ENCODE peak calls at places on chromosomes 1 and 21, in ten cellular contexts. E, D, O, B, Z, M, C, I, Y and W are unnamed samples.

GRCh38 chr1:182350839-182351238 is 40.8 kb downstream of the GLUL start:
- DNase-seq in M (no peak), Y (no peak), E (no peak), C (no peak), D (no peak), Z (no peak), I (no peak), O (peak), B (no peak), W (no peak)

GRCh38 chr21:37974081-37974480 is 57.8 kb upstream of the KCNJ6 start:
- DNase-seq in B (no peak), I (no peak), E (no peak), M (no peak), D (no peak), Z (no peak), Y (no peak), O (peak), C (no peak), W (peak)

GRCh38 chr1:156533568-156534220 is 33.1 kb upstream of the MEF2D start:
- DNase-seq in E (no peak), I (no peak), M (no peak), B (no peak), O (no peak), C (no peak), Y (no peak), D (no peak), Z (no peak), W (no peak)

GRCh38 chr1:77489910-77490309 is 192.5 kb downstream of the ZZZ3 start:
- DNase-seq in E (no peak), B (no peak), C (no peak), O (peak), Y (no peak), Z (no peak), I (no peak), D (no peak), M (no peak), W (peak)

GRCh38 chr1:11713095-11713494 is 21.6 kb downstream of the DRAXIN start:
- DNase-seq in O (no peak), Z (no peak), M (no peak), Y (no peak), I (no peak), D (no peak), C (no peak), E (no peak), B (no peak), W (no peak)

GRCh38 chr1:245549981-245550701 is 395.4 kb downstream of the KIF26B start:
- DNase-seq in E (no peak), I (no peak), Y (no peak), O (no peak), D (no peak), C (no peak), Z (no peak), M (no peak), B (peak), W (no peak)

GRCh38 chr1:165383067-165383466 is 26.6 kb upstream of the LMX1A start:
- DNase-seq in E (no peak), D (no peak), O (peak), M (peak), I (no peak), C (no peak), B (no peak), Y (no peak), Z (no peak), W (peak)

GRCh38 chr1:35398739-35399138 is 130.2 kb downstream of the ZMYM4 start:
- DNase-seq in O (peak), Y (no peak), I (no peak), Z (no peak), M (no peak), D (no peak), B (no peak), E (no peak), C (no peak), W (no peak)

GRCh38 chr1:10888791-10889627 is 92.6 kb upstream of the CASZ1 start:
- DNase-seq in O (no peak), M (no peak), D (no peak), I (no peak), B (no peak), C (no peak), Z (no peak), Y (no peak), E (no peak), W (no peak)

GRCh38 chr1:155005076-155005971 is 2.7 kb downstream of the ZBTB7B start:
- DNase-seq in D (no peak), Y (no peak), B (no peak), E (peak), O (no peak), M (peak), I (peak), Z (no peak), C (no peak), W (no peak)

GRCh38 chr1:70361727-70362413 is 7.3 kb upstream of the ANKRD13C start:
- DNase-seq in I (no peak), B (no peak), C (no peak), Z (no peak), E (no peak), O (peak), Y (no peak), D (no peak), M (no peak), W (peak)

GRCh38 chr1:177809844-177810243 is 160.0 kb downstream of the SEC16B start:
- DNase-seq in Y (no peak), D (no peak), E (no peak), B (no peak), M (no peak), I (peak), O (peak), Z (no peak), C (no peak), W (no peak)

GRCh38 chr1:26184086-26184485 is 6.3 kb upstream of the CATSPER4 start:
- DNase-seq in M (no peak), B (no peak), C (no peak), I (no peak), D (no peak), E (no peak), Z (no peak), O (no peak), Y (no peak), W (no peak)

GRCh38 chr1:238647877-238648276 is 738.5 kb upstream of the CHRM3 start:
- DNase-seq in M (no peak), E (peak), B (peak), Z (no peak), O (peak), I (no peak), Y (no peak), D (no peak), C (no peak), W (peak)

GRCh38 chr1:33974147-33974546 is 110.3 kb downstream of the HMGB4 start:
- DNase-seq in I (no peak), B (no peak), C (no peak), Z (no peak), O (no peak), D (no peak), M (no peak), E (no peak), Y (no peak), W (no peak)

GRCh38 chr1:150464422-150464826 is 22.8 kb upstream of the TARS2 start:
- DNase-seq in E (no peak), O (peak), B (peak), Y (peak), C (peak), I (peak), Z (peak), M (peak), D (peak), W (peak)

GRCh38 chr1:157377216-157377821 is 175.0 kb downstream of the FCRL5 start:
- DNase-seq in C (peak), Z (peak), B (peak), E (no peak), I (peak), M (no peak), Y (no peak), O (peak), D (no peak), W (peak)

GRCh38 chr1:64212023-64212422 is 8.6 kb downstream of the UBE2U start:
- DNase-seq in O (peak), E (no peak), Z (no peak), B (no peak), Y (no peak), I (no peak), C (no peak), D (no peak), M (no peak), W (peak)

GRCh38 chr1:204377800-204378608 is 18.3 kb upstream of the PLEKHA6 start:
- DNase-seq in E (no peak), Y (no peak), B (peak), C (peak), O (peak), D (peak), M (peak), Z (peak), I (peak), W (no peak)

GRCh38 chr21:42187976-42188653 is 30.8 kb upstream of the ABCG1 start:
- DNase-seq in B (no peak), Y (no peak), M (peak), C (no peak), E (no peak), O (peak), I (peak), D (peak), Z (peak), W (no peak)

GRCh38 chr1:27656157-27656893 is 15.7 kb downstream of the IFI6 start:
- DNase-seq in Y (no peak), E (no peak), C (no peak), D (no peak), Z (no peak), B (peak), M (no peak), I (peak), O (peak), W (peak)

GRCh38 chr1:27527857-27528700 is 38.1 kb upstream of the WASF2 start:
- DNase-seq in C (no peak), I (peak), Y (no peak), Z (peak), B (peak), O (no peak), M (no peak), E (no peak), D (peak), W (no peak)

GRCh38 chr1:1199961-1200875 is 6.2 kb downstream of the TNFRSF18 start:
- DNase-seq in C (no peak), D (no peak), Y (no peak), Z (no peak), O (no peak), I (no peak), E (no peak), B (no peak), M (no peak), W (no peak)

GRCh38 chr1:187715483-187715882 is 886.7 kb downstream of the PLA2G4A start:
- DNase-seq in O (no peak), M (no peak), C (no peak), Y (no peak), B (no peak), I (no peak), E (no peak), D (no peak), Z (no peak), W (no peak)

GRCh38 chr1:157995575-157996169 is 2.2 kb downstream of the KIRREL1 start:
- DNase-seq in O (no peak), Y (no peak), E (no peak), I (no peak), M (no peak), B (no peak), Z (no peak), D (no peak), C (no peak), W (no peak)

GRCh38 chr1:3778590-3779264 is 6.2 kb downstream of the SMIM1 start:
- DNase-seq in Z (no peak), Y (no peak), O (no peak), I (no peak), C (no peak), E (no peak), B (no peak), D (no peak), M (no peak), W (no peak)

GRCh38 chr1:156625436-156626078 is 6.3 kb downstream of the HAPLN2 start:
- DNase-seq in B (peak), I (peak), E (no peak), M (no peak), Y (no peak), O (no peak), Z (peak), D (peak), C (peak), W (no peak)

GRCh38 chr1:58841455-58841854 is 57.6 kb upstream of the JUN start:
- DNase-seq in E (no peak), Y (no peak), B (peak), D (no peak), C (peak), O (peak), I (peak), Z (peak), M (no peak), W (no peak)

GRCh38 chr1:5709976-5710375 is 282.2 kb downstream of the NPHP4 start:
- DNase-seq in I (no peak), D (no peak), O (no peak), C (no peak), E (no peak), Z (no peak), B (no peak), Y (no peak), M (no peak), W (no peak)

GRCh38 chr1:9542425-9542824 is 3.2 kb downstream of the SLC25A33 start:
- DNase-seq in C (no peak), Z (no peak), E (peak), Y (no peak), M (no peak), I (no peak), D (no peak), B (no peak), O (peak), W (peak)

GRCh38 chr21:43211085-43212071 is 42.6 kb downstream of the CRYAA start:
- DNase-seq in Y (no peak), B (peak), C (no peak), I (peak), D (no peak), Z (no peak), M (peak), O (no peak), E (no peak), W (no peak)

GRCh38 chr1:151539321-151540020 is 638 bp upstream of the TUFT1 start:
- DNase-seq in C (peak), B (peak), Y (peak), I (peak), D (no peak), E (peak), M (peak), Z (peak), O (peak), W (peak)

GRCh38 chr1:101139130-101139529 is 97.7 kb upstream of the S1PR1 start:
- DNase-seq in B (no peak), M (no peak), E (no peak), I (no peak), D (no peak), O (no peak), Y (no peak), C (no peak), Z (no peak), W (no peak)

GRCh38 chr1:46394872-46395465 is 852 bp downstream of the FAAH start:
- DNase-seq in E (peak), Y (no peak), C (no peak), M (no peak), B (no peak), Z (no peak), I (no peak), D (no peak), O (no peak), W (no peak)

GRCh38 chr1:21661886-21662285 is 7.3 kb downstream of the RAP1GAP start:
- DNase-seq in Z (no peak), Y (no peak), I (no peak), B (no peak), M (no peak), D (no peak), O (no peak), C (no peak), E (no peak), W (no peak)

GRCh38 chr1:170239445-170239844 is 93.7 kb downstream of the NTMT2 start:
- DNase-seq in O (no peak), C (no peak), Y (no peak), M (no peak), B (no peak), D (no peak), I (no peak), E (no peak), Z (no peak), W (no peak)